ENCODE peak calls at places on chromosome 15, in seven cellular contexts. P, Q, M, E, I, J and B are unnamed samples. For H3K4me1, the result is how much of the 10 kb centered on the place peaks cover.

GRCh38 chr15:85756411-85757072 is 38.2 kb downstream of the KLHL25 start:
- DNase-seq in P (no peak), Q (peak), M (no peak), E (no peak), I (no peak), J (no peak), B (no peak)

GRCh38 chr15:89128320-89129122 is 40.3 kb downstream of the ABHD2 start:
- DNase-seq in P (peak), Q (no peak), M (no peak), E (no peak), I (no peak), J (no peak), B (no peak)

GRCh38 chr15:57019496-57020160 is 101.2 kb downstream of the TCF12 start:
- DNase-seq in P (peak), Q (peak), M (no peak), E (peak), I (no peak), J (no peak), B (no peak)

GRCh38 chr15:34336947-34337556 is 529 bp downstream of the SLC12A6 start:
- DNase-seq in P (no peak), Q (peak), M (peak), E (no peak), I (no peak), J (no peak), B (peak)

GRCh38 chr15:63277044-63277892 is at the start of gene APH1B:
- DNase-seq in P (peak), Q (peak), M (peak), E (peak), I (peak), J (peak), B (peak)

GRCh38 chr15:90913398-90913944 is 10.4 kb downstream of the MAN2A2 start:
- DNase-seq in P (no peak), Q (no peak), M (no peak), E (no peak), I (no peak), J (no peak), B (no peak)

GRCh38 chr15:22262613-22263020 is 182.3 kb downstream of the OR4M2 start:
- DNase-seq in P (no peak), Q (no peak), M (peak), E (no peak), I (peak), J (no peak), B (no peak)

GRCh38 chr15:26438316-26438715 is 334.6 kb downstream of the GABRB3 start:
- DNase-seq in P (no peak), Q (no peak), M (no peak), E (no peak), I (no peak), J (no peak), B (no peak)

DNA sequence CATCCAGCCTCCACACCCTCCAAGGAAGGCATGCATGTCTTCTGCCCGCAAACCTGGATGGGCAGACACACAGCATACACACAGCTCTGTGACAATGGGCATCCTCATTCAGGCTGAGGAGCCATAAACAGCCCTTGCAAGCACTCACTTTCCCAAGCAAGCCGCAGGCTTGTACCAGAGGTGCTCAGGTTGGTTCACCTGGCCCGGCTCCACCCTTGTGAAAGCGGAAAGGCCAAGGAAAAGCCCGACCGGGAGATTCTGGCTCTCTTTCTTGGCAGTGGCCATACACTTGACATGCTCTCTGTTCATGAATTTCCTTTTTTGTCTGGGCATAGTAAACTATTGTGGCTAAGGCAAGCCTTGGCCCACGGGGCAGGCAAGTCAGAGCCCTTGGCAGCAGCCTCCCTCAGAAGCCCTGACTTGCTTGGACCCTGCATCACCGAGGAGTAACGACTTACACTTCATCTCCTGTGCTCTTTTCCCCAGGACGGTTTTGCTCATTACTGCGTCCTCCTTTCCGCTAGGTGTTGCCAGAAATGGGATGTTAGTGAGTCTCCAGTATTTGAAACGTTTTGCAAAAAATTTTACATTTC is 74.6 kb upstream of the BNC1 start:
- DNase-seq in P (no peak), Q (no peak), M (no peak), E (no peak), I (no peak), J (no peak), B (no peak)
- H3K4me3 ChIP-seq in P (no peak), Q (no peak), M (no peak), E (no peak), I (no peak), J (no peak), B (no peak)

GRCh38 chr15:40050788-40051615 is 12.0 kb upstream of the SRP14 start:
- DNase-seq in P (no peak), Q (peak), M (no peak), E (no peak), I (no peak), J (peak), B (no peak)
- H3K4me1 ChIP-seq in P (under half), Q (under half), M (half or more), E (under half), I (under half), J (half or more), B (half or more)

DNA sequence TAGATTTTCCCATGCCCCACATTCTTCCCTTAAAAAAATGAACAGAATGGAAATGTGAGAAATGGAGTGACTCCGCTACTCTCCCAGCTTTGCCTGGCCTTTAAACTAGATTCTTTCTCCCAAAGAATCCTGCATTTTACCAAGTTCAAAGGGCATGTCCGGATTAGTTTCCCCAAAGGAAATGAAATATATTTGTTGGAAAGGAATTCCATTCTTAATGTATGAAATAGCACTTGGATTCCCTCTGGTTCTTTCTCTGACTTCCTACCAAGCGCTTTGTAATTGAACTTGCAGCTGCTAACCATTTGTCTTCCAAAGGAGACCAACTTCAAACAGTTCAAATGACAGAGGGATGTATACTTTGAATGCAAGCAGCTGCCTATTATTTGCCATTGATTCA is 18.9 kb downstream of the MAP2K1 start:
- DNase-seq in P (peak), Q (no peak), M (no peak), E (no peak), I (no peak), J (no peak), B (no peak)
- H3K4me3 ChIP-seq in P (no peak), Q (no peak), M (no peak), E (no peak), I (no peak), J (no peak), B (no peak)

DNA sequence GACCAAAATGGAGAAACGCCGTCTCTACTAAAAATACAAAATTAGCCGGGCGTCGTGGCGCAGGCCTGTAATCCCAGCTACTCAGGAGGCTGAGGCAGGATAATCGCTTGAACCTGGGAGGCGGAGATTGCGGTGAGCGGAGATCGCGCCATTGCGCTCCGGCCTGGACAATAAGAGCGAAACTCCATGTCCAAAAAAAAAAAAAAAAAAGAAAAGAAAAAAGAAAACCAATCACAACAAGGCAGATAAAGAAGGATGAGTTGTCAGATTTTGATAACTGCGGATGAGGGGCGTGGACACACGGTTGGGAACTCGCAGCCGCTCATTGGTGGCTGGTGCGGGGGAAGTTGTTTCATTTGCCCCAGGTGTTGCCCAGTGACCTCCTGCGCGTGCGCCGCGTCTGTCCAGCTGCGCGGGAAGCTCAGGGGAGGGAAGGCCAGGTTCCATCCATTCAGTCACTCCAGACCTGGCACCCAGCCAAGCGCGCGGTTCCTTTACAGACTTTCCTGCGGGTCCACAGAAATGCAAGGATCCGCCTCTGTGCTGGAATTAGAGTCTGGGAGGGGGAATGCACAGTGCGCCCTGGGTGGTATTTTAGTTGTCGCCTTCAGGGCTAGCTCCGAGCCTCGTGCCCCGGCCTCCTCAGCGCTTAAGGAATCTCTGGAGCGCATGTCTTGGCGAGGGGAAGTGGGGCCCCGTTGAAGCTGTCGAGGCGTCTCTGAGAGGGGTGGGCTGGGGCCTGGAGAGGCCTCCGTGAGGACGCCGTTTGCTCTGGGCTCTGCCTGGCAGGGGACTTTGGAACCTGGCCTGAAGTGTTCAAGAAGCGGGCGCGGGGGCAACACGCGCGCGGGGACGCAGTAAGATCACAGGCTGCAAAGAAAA is 708 bp upstream of the GCHFR start:
- DNase-seq in P (peak), Q (peak), M (peak), E (peak), I (no peak), J (no peak), B (peak)
- H3K4me1 ChIP-seq in P (under half), Q (under half), M (under half), E (under half), I (under half), J (under half), B (under half)

GRCh38 chr15:67119238-67119846 is 53.9 kb downstream of the SMAD3 start:
- DNase-seq in P (no peak), Q (no peak), M (no peak), E (no peak), I (no peak), J (no peak), B (no peak)

GRCh38 chr15:67115567-67115966 is 50.2 kb downstream of the SMAD3 start:
- DNase-seq in P (no peak), Q (no peak), M (no peak), E (no peak), I (no peak), J (no peak), B (no peak)

GRCh38 chr15:67118808-67119207 is 53.4 kb downstream of the SMAD3 start:
- DNase-seq in P (no peak), Q (no peak), M (no peak), E (no peak), I (no peak), J (no peak), B (no peak)

GRCh38 chr15:67116742-67117141 is 51.3 kb downstream of the SMAD3 start:
- DNase-seq in P (no peak), Q (no peak), M (no peak), E (no peak), I (no peak), J (peak), B (peak)

DNA sequence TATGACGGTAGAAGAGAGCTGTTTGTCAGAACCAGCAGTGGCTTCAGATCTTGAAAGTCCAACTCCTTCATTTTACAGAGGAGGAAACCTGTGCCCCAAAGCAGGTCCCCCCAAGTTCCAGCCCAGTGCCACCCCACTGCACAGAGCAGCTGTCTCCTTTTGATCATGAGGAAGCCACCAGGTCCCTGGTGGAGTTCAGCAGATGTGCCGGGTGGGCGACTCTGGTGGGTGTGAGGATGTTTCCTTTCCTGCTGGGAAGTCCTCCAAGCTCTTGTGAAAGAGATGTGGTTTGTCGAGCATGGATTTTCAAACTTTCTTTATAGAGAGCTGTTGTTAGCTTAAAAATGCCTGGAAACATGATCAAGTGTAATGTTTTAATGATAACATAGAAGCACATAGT is 52.0 kb downstream of the SMAD3 start:
- DNase-seq in P (peak), Q (peak), M (no peak), E (no peak), I (no peak), J (peak), B (no peak)
- H3K4me3 ChIP-seq in P (no peak), Q (no peak), M (no peak), E (no peak), I (no peak), J (no peak), B (no peak)

DNA sequence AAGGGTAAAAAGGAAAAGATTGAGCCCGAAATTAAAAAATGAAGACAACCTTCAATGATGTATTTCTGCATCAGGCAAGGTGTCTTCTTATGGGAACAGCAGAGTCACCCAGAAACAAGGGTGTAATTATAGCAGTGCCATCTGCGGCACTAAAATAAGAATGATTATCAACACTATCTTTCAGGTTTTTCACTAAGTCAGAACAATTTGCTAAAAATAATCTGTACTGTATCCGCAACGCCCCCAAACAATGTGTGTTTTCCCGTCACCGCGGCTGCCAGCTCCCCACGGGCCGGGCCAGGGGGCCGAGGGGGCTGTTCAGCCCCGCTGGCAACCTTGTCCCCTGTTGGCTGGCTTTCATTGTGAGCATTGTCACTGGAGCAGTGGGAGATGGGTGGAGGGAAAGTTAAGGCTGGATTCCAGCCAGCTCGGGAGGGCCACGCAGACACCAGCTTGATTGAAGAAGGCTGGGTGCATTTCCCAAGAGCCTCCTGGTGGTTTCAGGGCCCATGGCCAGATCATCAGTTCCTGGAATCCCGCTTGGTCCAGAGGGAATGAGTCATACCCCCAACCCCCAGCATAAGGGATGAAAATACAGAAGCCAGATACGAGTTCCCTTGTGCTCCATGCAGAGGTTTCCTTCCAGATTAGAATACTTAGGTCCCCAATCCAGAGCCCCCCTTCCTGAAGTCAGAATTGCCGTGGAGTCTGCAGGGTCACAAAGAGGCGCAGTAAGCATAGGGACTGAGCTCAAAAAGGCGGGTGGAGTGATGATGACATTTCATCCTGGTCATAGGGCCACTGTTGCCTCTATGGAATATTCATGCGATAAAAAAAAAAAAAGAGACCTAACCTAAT is 90.2 kb upstream of the KLF13 start:
- DNase-seq in P (peak), Q (peak), M (no peak), E (peak), I (no peak), J (peak), B (no peak)
- H3K4me1 ChIP-seq in P (under half), Q (under half), M (under half), E (under half), I (under half), J (under half), B (under half)

DNA sequence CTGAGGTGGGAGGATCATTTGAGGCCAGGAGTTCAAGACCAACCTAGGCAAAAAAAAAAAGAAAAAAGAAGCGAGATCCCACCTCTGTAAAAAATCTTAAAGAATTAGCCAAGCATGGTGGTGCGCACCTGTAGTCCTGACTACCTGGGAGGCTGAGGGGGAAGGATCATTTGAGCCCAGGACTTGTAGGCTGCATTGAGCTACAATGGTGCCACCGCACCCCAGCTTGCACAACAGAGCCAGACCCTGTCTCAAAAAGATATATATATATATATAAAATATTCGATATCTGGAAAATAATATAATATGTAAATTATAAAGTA is 1.1 kb upstream of the IMP3 start:
- DNase-seq in P (no peak), Q (no peak), M (no peak), E (no peak), I (no peak), J (no peak), B (no peak)
- H3K4me3 ChIP-seq in P (no peak), Q (peak), M (no peak), E (peak), I (no peak), J (no peak), B (no peak)

GRCh38 chr15:27873039-27873438 is 226.1 kb downstream of the OCA2 start:
- DNase-seq in P (no peak), Q (no peak), M (no peak), E (no peak), I (no peak), J (no peak), B (no peak)
- H3K4me1 ChIP-seq in P (under half), Q (under half), M (under half), E (under half), I (under half), J (under half), B (under half)

GRCh38 chr15:38163651-38164050 is 89.0 kb upstream of the SPRED1 start:
- DNase-seq in P (no peak), Q (no peak), M (no peak), E (no peak), I (no peak), J (no peak), B (no peak)
- H3K4me3 ChIP-seq in P (no peak), Q (no peak), M (no peak), E (no peak), I (no peak), J (no peak), B (no peak)